ENCODE peak calls at places on chromosomes 3 and 15, in seven cellular contexts. V is OCI-LY7, J is amniotic epithelial cell, M is SJSA1, B is H9, T is hypothalamus, Y is DMS 273 treated with DMSO at 0.1 percent for 48 hours. X is an unnamed sample.

GRCh38 chr15:63778800-63779199 is 54.9 kb downstream of the HERC1 start:
- DNase-seq in V (no peak), J (no peak), M (no peak), B (no peak), T (no peak), Y (no peak), X (no peak)

GRCh38 chr3:64627471-64628321 is 60.1 kb downstream of the ADAMTS9 start:
- DNase-seq in V (no peak), J (peak), M (no peak), B (no peak), T (no peak), Y (no peak), X (no peak)

GRCh38 chr3:171873561-171873960 is 30.4 kb downstream of the TMEM212 start:
- DNase-seq in V (no peak), J (no peak), M (no peak), B (no peak), T (no peak), Y (no peak), X (no peak)

GRCh38 chr3:37935756-37936666 is 54.6 kb upstream of the VILL start:
- DNase-seq in V (no peak), J (peak), M (peak), B (no peak), T (no peak), Y (no peak), X (no peak)

GRCh38 chr15:59376735-59377134 is 4.1 kb upstream of the MYO1E start:
- DNase-seq in V (peak), J (peak), M (no peak), B (no peak), T (no peak), Y (no peak), X (no peak)

GRCh38 chr3:132008841-132009638 is 25.8 kb downstream of the CPNE4 start:
- DNase-seq in V (no peak), J (no peak), M (no peak), B (no peak), T (no peak), Y (no peak), X (no peak)

GRCh38 chr15:48671381-48672022 is 26.0 kb upstream of the FBN1 start:
- DNase-seq in V (no peak), J (peak), M (peak), B (no peak), T (no peak), Y (no peak), X (peak)

GRCh38 chr3:171192176-171192854 is 165.8 kb upstream of the SLC2A2 start:
- DNase-seq in V (no peak), J (peak), M (peak), B (no peak), T (no peak), Y (peak), X (no peak)

GRCh38 chr3:107240183-107241091 is 136.8 kb upstream of the CCDC54 start:
- DNase-seq in V (peak), J (peak), M (peak), B (peak), T (peak), Y (peak), X (peak)

GRCh38 chr3:132916096-132916495 is 122.1 kb upstream of the TMEM108 start:
- DNase-seq in V (no peak), J (no peak), M (no peak), B (no peak), T (no peak), Y (no peak), X (no peak)

GRCh38 chr15:63447277-63447676 is 57.1 kb upstream of the USP3 start:
- DNase-seq in V (no peak), J (no peak), M (no peak), B (no peak), T (no peak), Y (no peak), X (no peak)

GRCh38 chr3:72888546-72889309 is 882 bp downstream of the GXYLT2 start:
- DNase-seq in V (no peak), J (peak), M (no peak), B (peak), T (no peak), Y (no peak), X (no peak)

GRCh38 chr3:186839874-186840641 is 2.5 kb upstream of the ADIPOQ start:
- DNase-seq in V (no peak), J (peak), M (peak), B (no peak), T (no peak), Y (no peak), X (no peak)

GRCh38 chr3:100558233-100558632 is 51.2 kb upstream of the ADGRG7 start:
- DNase-seq in V (no peak), J (no peak), M (no peak), B (no peak), T (no peak), Y (no peak), X (no peak)

GRCh38 chr15:52361975-52362494 is 66.4 kb upstream of the MYO5C start:
- DNase-seq in V (no peak), J (no peak), M (no peak), B (no peak), T (no peak), Y (no peak), X (no peak)

GRCh38 chr3:167840247-167840646 is 104.7 kb downstream of the SERPINI1 start:
- DNase-seq in V (no peak), J (no peak), M (no peak), B (no peak), T (no peak), Y (no peak), X (no peak)

GRCh38 chr3:42670051-42670576 is 15.2 kb upstream of the KLHL40 start:
- DNase-seq in V (no peak), J (no peak), M (no peak), B (no peak), T (no peak), Y (no peak), X (no peak)